ENCODE peak calls at places on chromosomes 7 and 10, in ten cellular contexts. H is stimulated activated CD4-positive, alpha-beta T cell treated with anti-CD3 and anti-CD28 coated beads, Interleukin-12 subunit alpha, Interleukin-12 subunit beta, amount 100 ng/mL, for 4 hours; Z is non-pigmented ciliary epithelial cell; P is fibroblast of lung; U is neural crest cell; O is activated CD8-positive, alpha-beta T cell treated with anti-CD3 and anti-CD28 coated beads for 36 hours; Q is naive thymus-derived CD8-positive, alpha-beta T cell; T is GM19239; V is DMS79; L is GM12865. M is an unnamed sample.

GRCh38 chr10:113895018-113895417 is 40.6 kb downstream of the NHLRC2 start:
- DNase-seq in L (no peak), Z (peak; percentile 24), U (no peak), H (no peak), T (no peak), Q (no peak), V (no peak), P (peak; percentile 65), O (no peak), M (no peak)

GRCh38 chr10:19479854-19480253 is 336.4 kb upstream of the PLXDC2 start:
- DNase-seq in H (no peak), T (no peak), L (no peak), P (peak; percentile 11), Z (no peak), U (no peak), Q (no peak), V (no peak), O (no peak), M (no peak)

GRCh38 chr10:77970869-77971803 is 44.6 kb upstream of the DLG5 start:
- DNase-seq in Z (peak; percentile 72), P (peak; percentile 95), H (no peak), O (peak; percentile 56), U (no peak), V (no peak), T (no peak), L (no peak), Q (no peak), M (no peak)

GRCh38 chr7:458511-459245 is 61.0 kb downstream of the PDGFA start:
- DNase-seq in L (no peak), Q (no peak), T (no peak), P (no peak), O (no peak), H (no peak), U (no peak), V (no peak), Z (no peak), M (no peak)

GRCh38 chr10:72063703-72064391 is 24.5 kb downstream of the SPOCK2 start:
- DNase-seq in Z (no peak), O (no peak), L (no peak), U (no peak), P (no peak), Q (no peak), H (no peak), T (no peak), V (no peak), M (no peak)

GRCh38 chr7:149367417-149367816 is 93.4 kb downstream of the ZNF777 start:
- DNase-seq in O (peak; percentile 3), P (no peak), U (no peak), Q (no peak), H (no peak), V (no peak), Z (no peak), T (no peak), L (no peak), M (no peak)

GRCh38 chr7:123749537-123749857 is 694 bp upstream of the WASL start:
- DNase-seq in V (no peak), H (no peak), T (no peak), L (no peak), U (no peak), P (no peak), Z (no peak), O (peak; percentile 67), Q (no peak), M (no peak)

GRCh38 chr10:44571701-44572100 is 186.8 kb upstream of the CXCL12 start:
- DNase-seq in T (no peak), P (peak; percentile 70), U (no peak), Q (no peak), Z (no peak), V (no peak), H (no peak), O (no peak), L (no peak), M (no peak)

GRCh38 chr7:75937958-75938786 is 23.2 kb downstream of the POR start:
- DNase-seq in O (no peak), Z (peak; percentile 65), P (peak; percentile 88), U (no peak), H (no peak), Q (no peak), L (no peak), V (no peak), T (no peak), M (no peak)

GRCh38 chr10:1243486-1244182 is 187.4 kb downstream of the WDR37 start:
- DNase-seq in Z (no peak), O (peak; percentile 11), H (no peak), U (no peak), Q (no peak), L (no peak), V (no peak), P (no peak), T (no peak), M (peak; percentile 28)

GRCh38 chr7:37052673-37053072 is 328.4 kb upstream of the AOAH start:
- DNase-seq in H (no peak), V (no peak), L (peak; percentile 13), Z (no peak), U (peak; percentile 39), T (no peak), Q (no peak), O (peak; percentile 39), P (peak; percentile 29), M (peak; percentile 84)

GRCh38 chr7:111012799-111013675 is 77.9 kb upstream of the LRRN3 start:
- DNase-seq in Z (no peak), H (no peak), T (peak; percentile 16), V (no peak), P (no peak), Q (peak; percentile 46), L (peak; percentile 73), O (peak; percentile 69), U (no peak), M (no peak)

GRCh38 chr10:7480742-7481381 is 70.0 kb upstream of the SFMBT2 start:
- DNase-seq in O (peak; percentile 45), T (no peak), U (no peak), L (peak; percentile 76), Q (no peak), Z (no peak), H (no peak), P (no peak), V (no peak), M (no peak)

GRCh38 chr10:5575144-5575481 is 50.4 kb downstream of the CALML3 start:
- DNase-seq in U (no peak), P (no peak), L (no peak), Z (no peak), O (no peak), Q (no peak), V (no peak), H (no peak), T (no peak), M (no peak)

GRCh38 chr7:70553364-70553763 is 578.6 kb upstream of the GALNT17 start:
- DNase-seq in L (no peak), H (no peak), Z (no peak), V (no peak), O (no peak), P (peak; percentile 35), U (no peak), Q (no peak), T (no peak), M (no peak)

GRCh38 chr10:52064084-52064845 is 249.8 kb upstream of the DKK1 start:
- DNase-seq in U (no peak), O (no peak), T (no peak), Q (no peak), H (no peak), Z (no peak), V (no peak), P (no peak), L (no peak), M (no peak)